ENCODE peak calls at places on chromosomes 7 and 10, in six cellular contexts. One of them, this sample, is unnamed.

GRCh38 chr7:2032876-2033407 is 199.8 kb downstream of the MAD1L1 start:
- DNase-seq in ELF-1: no peak
- DNase-seq in PC-9: no peak
- DNase-seq in cardiac fibroblast: no peak
- DNase-seq in cerebellum: no peak
- DNase-seq in effector CD4-positive, alpha-beta T cell: no peak
- DNase-seq in this sample: no peak

GRCh38 chr7:154872811-154873570 is 129.9 kb downstream of the PAXIP1 start:
- DNase-seq in cardiac fibroblast: no peak
- DNase-seq in PC-9: no peak
- DNase-seq in ELF-1: no peak
- DNase-seq in cerebellum: no peak
- DNase-seq in effector CD4-positive, alpha-beta T cell: no peak
- DNase-seq in this sample: no peak

GRCh38 chr7:50771120-50772002 is 11.3 kb downstream of the GRB10 start:
- DNase-seq in ELF-1: no peak
- DNase-seq in cardiac fibroblast: no peak
- DNase-seq in PC-9: peak
- DNase-seq in effector CD4-positive, alpha-beta T cell: no peak
- DNase-seq in cerebellum: peak
- DNase-seq in this sample: no peak

GRCh38 chr10:23981520-23982309 is 227.2 kb upstream of the KIAA1217 start:
- DNase-seq in effector CD4-positive, alpha-beta T cell: no peak
- DNase-seq in cerebellum: no peak
- DNase-seq in PC-9: no peak
- DNase-seq in ELF-1: no peak
- DNase-seq in cardiac fibroblast: no peak
- DNase-seq in this sample: no peak

GRCh38 chr10:29140991-29141390 is 147.9 kb upstream of the LYZL1 start:
- DNase-seq in PC-9: peak
- DNase-seq in cardiac fibroblast: peak
- DNase-seq in effector CD4-positive, alpha-beta T cell: no peak
- DNase-seq in cerebellum: no peak
- DNase-seq in ELF-1: no peak
- DNase-seq in this sample: no peak

GRCh38 chr7:157487046-157487770 is 150.4 kb downstream of the DNAJB6 start:
- DNase-seq in ELF-1: no peak
- DNase-seq in effector CD4-positive, alpha-beta T cell: no peak
- DNase-seq in cerebellum: no peak
- DNase-seq in cardiac fibroblast: no peak
- DNase-seq in PC-9: no peak
- DNase-seq in this sample: no peak

GRCh38 chr7:140896996-140897395 is 27.7 kb downstream of the BRAF start:
- DNase-seq in cerebellum: no peak
- DNase-seq in effector CD4-positive, alpha-beta T cell: no peak
- DNase-seq in ELF-1: no peak
- DNase-seq in cardiac fibroblast: no peak
- DNase-seq in PC-9: no peak
- DNase-seq in this sample: no peak

GRCh38 chr7:129914536-129915272 is 38.1 kb downstream of the UBE2H start:
- DNase-seq in PC-9: no peak
- DNase-seq in cardiac fibroblast: peak
- DNase-seq in ELF-1: no peak
- DNase-seq in cerebellum: no peak
- DNase-seq in effector CD4-positive, alpha-beta T cell: no peak
- DNase-seq in this sample: no peak

GRCh38 chr7:2299131-2299829 is 15.0 kb downstream of the SNX8 start:
- DNase-seq in cardiac fibroblast: peak
- DNase-seq in cerebellum: no peak
- DNase-seq in effector CD4-positive, alpha-beta T cell: no peak
- DNase-seq in ELF-1: no peak
- DNase-seq in PC-9: no peak
- DNase-seq in this sample: no peak

GRCh38 chr10:117537436-117537903 is 5.1 kb upstream of the EMX2 start:
- DNase-seq in PC-9: no peak
- DNase-seq in effector CD4-positive, alpha-beta T cell: no peak
- DNase-seq in cerebellum: no peak
- DNase-seq in cardiac fibroblast: peak
- DNase-seq in ELF-1: peak
- DNase-seq in this sample: no peak

This sample was measured in epithelial cell of prostate.